ENCODE peak calls at places on chromosomes 7 and 10, in five cellular contexts. W is activated naive CD4-positive, alpha-beta T cell; T is suprapubic skin; V is NCI-H2171; O is AG08395. C is an unnamed sample.

GRCh38 chr10:91564508-91564907 is 68.4 kb downstream of the PPP1R3C start:
- DNase-seq in T (no peak), O (no peak), W (no peak), V (no peak), C (no peak)

GRCh38 chr10:73229567-73229966 is 17.5 kb downstream of the DNAJC9 start:
- DNase-seq in V (no peak), T (no peak), W (no peak), O (no peak), C (no peak)

GRCh38 chr7:99616359-99617186 is at the start of gene ZSCAN25:
- DNase-seq in T (peak), O (peak), V (peak), W (peak), C (peak)

GRCh38 chr10:16952610-16953009 is 135.4 kb upstream of the RSU1 start:
- DNase-seq in W (no peak), T (no peak), O (no peak), V (no peak), C (no peak)

GRCh38 chr7:47281966-47282643 is 299.8 kb downstream of the TNS3 start:
- DNase-seq in V (no peak), T (peak), O (no peak), W (no peak), C (peak)

GRCh38 chr7:24843821-24844449 is 86.7 kb upstream of the GSDME start:
- DNase-seq in T (no peak), O (no peak), V (no peak), W (no peak), C (no peak)

GRCh38 chr10:132574783-132575319 is 37.3 kb downstream of the INPP5A start:
- DNase-seq in T (no peak), O (no peak), V (no peak), W (no peak), C (no peak)

GRCh38 chr10:96505150-96506136 is 8.3 kb downstream of the TLL2 start:
- DNase-seq in V (no peak), T (no peak), O (no peak), W (no peak), C (peak)

GRCh38 chr10:70510904-70511303 is 32.3 kb downstream of the PALD1 start:
- DNase-seq in T (no peak), O (no peak), W (no peak), V (no peak), C (no peak)

GRCh38 chr7:90736968-90737939 is 141.1 kb downstream of the CDK14 start:
- DNase-seq in T (no peak), O (no peak), V (no peak), W (no peak), C (no peak)

GRCh38 chr10:50593523-50593922 is 30.2 kb downstream of the SGMS1 start:
- DNase-seq in W (no peak), O (peak), T (no peak), V (no peak), C (no peak)

GRCh38 chr10:92747600-92747999 is 57.8 kb downstream of the HHEX start:
- DNase-seq in W (no peak), O (no peak), T (no peak), V (no peak), C (no peak)

GRCh38 chr7:27193335-27194001 is 6.4 kb downstream of the HOXA13 start:
- DNase-seq in V (no peak), O (no peak), W (no peak), T (peak), C (no peak)

GRCh38 chr10:28620251-28620650 is 57.1 kb upstream of the BAMBI start:
- DNase-seq in V (no peak), W (no peak), T (no peak), O (no peak), C (no peak)

GRCh38 chr10:72337039-72337629 is 17.6 kb downstream of the DNAJB12 start:
- DNase-seq in T (no peak), O (peak), W (peak), V (no peak), C (peak)

GRCh38 chr7:154591544-154591943 is 411.4 kb downstream of the PAXIP1 start:
- DNase-seq in W (no peak), O (no peak), T (no peak), V (no peak), C (no peak)

GRCh38 chr7:139562491-139562890 is 39.0 kb downstream of the CLEC2L start:
- DNase-seq in V (no peak), T (no peak), O (no peak), W (no peak), C (peak)

GRCh38 chr10:8137272-8137680 is 82.8 kb downstream of the GATA3 start:
- DNase-seq in V (no peak), W (no peak), O (no peak), T (no peak), C (no peak)

GRCh38 chr7:25860206-25860881 is 291.7 kb upstream of the NFE2L3 start:
- DNase-seq in W (no peak), T (no peak), O (no peak), V (no peak), C (no peak)

GRCh38 chr10:110529596-110530011 is 31.9 kb downstream of the DUSP5 start:
- DNase-seq in V (no peak), O (no peak), T (no peak), W (no peak), C (no peak)

GRCh38 chr10:67629461-67629971 is 66.5 kb downstream of the CTNNA3 start:
- DNase-seq in V (no peak), W (no peak), T (no peak), O (no peak), C (no peak)

GRCh38 chr10:1198453-1199344 is 142.5 kb downstream of the WDR37 start:
- DNase-seq in V (no peak), W (no peak), O (no peak), T (no peak), C (peak)

GRCh38 chr10:115427611-115428010 is 334.4 kb downstream of the ATRNL1 start:
- DNase-seq in W (no peak), V (no peak), T (no peak), O (no peak), C (no peak)

GRCh38 chr10:89204621-89205020 is 2.5 kb downstream of the CH25H start:
- DNase-seq in W (no peak), T (no peak), V (no peak), O (no peak), C (no peak)

GRCh38 chr10:96651998-96652431 is 65.2 kb upstream of the TM9SF3 start:
- DNase-seq in W (no peak), O (no peak), T (no peak), V (no peak), C (no peak)

GRCh38 chr7:73850781-73851207 is 8.5 kb upstream of the METTL27 start:
- DNase-seq in O (peak), W (no peak), T (no peak), V (no peak), C (no peak)

GRCh38 chr7:129805086-129805719 is 147.6 kb downstream of the UBE2H start:
- DNase-seq in O (no peak), T (no peak), W (no peak), V (no peak), C (no peak)

GRCh38 chr10:6082496-6083395 is 6.1 kb upstream of the RBM17 start:
- DNase-seq in T (no peak), V (no peak), O (no peak), W (no peak), C (no peak)

GRCh38 chr10:128030498-128031072 is 95.6 kb downstream of the MKI67 start:
- DNase-seq in O (no peak), W (no peak), T (peak), V (no peak), C (no peak)

GRCh38 chr7:128235469-128235868 is 5.6 kb upstream of the LEP start:
- DNase-seq in V (no peak), W (no peak), T (no peak), O (no peak), C (no peak)

GRCh38 chr10:69569144-69569934 is 3.9 kb downstream of the NEUROG3 start:
- DNase-seq in W (no peak), T (no peak), V (no peak), O (no peak), C (no peak)

GRCh38 chr7:130363156-130363847 is 17.0 kb upstream of the CPA1 start:
- DNase-seq in T (peak), V (no peak), W (no peak), O (peak), C (peak)

GRCh38 chr7:97732567-97733275 is 835 bp downstream of the TAC1 start:
- DNase-seq in W (no peak), T (no peak), V (no peak), O (no peak), C (no peak)

GRCh38 chr7:2012981-2013380 is 219.8 kb downstream of the MAD1L1 start:
- DNase-seq in O (peak), T (peak), V (peak), W (no peak), C (peak)

GRCh38 chr10:24665001-24665400 is 58.7 kb downstream of the ARHGAP21 start:
- DNase-seq in O (no peak), W (no peak), T (no peak), V (no peak), C (no peak)

GRCh38 chr7:114653391-114654088 is 238.9 kb downstream of the FOXP2 start:
- DNase-seq in V (no peak), O (no peak), W (no peak), T (no peak), C (no peak)